ENCODE peak calls at places on chromosomes 6 and 20, in nine cellular contexts. One of them, this sample, is unnamed.

GRCh38 chr6:87925373-87926060 is 122.1 kb upstream of the SPACA1 start:
- DNase-seq in upper lobe of left lung: no peak
- DNase-seq in tibial artery: no peak
- DNase-seq in psoas muscle: no peak
- DNase-seq in fibroblast of the aortic adventitia: no peak
- DNase-seq in AG04450: no peak
- DNase-seq in BE2C: no peak
- DNase-seq in fibroblast of lung: no peak
- DNase-seq in lower lobe of right lung: no peak
- DNase-seq in this sample: no peak

GRCh38 chr20:32971703-32972161 is 32.5 kb downstream of the SUN5 start:
- DNase-seq in psoas muscle: no peak
- DNase-seq in lower lobe of right lung: no peak
- DNase-seq in upper lobe of left lung: no peak
- DNase-seq in BE2C: no peak
- DNase-seq in tibial artery: no peak
- DNase-seq in fibroblast of the aortic adventitia: no peak
- DNase-seq in AG04450: no peak
- DNase-seq in fibroblast of lung: no peak
- DNase-seq in this sample: no peak

GRCh38 chr6:36616888-36617521 is 22.8 kb downstream of the SRSF3 start:
- DNase-seq in psoas muscle: peak; percentile 90
- DNase-seq in fibroblast of the aortic adventitia: no peak
- DNase-seq in fibroblast of lung: no peak
- DNase-seq in BE2C: peak; percentile 86
- DNase-seq in AG04450: no peak
- DNase-seq in upper lobe of left lung: peak; percentile 78
- DNase-seq in tibial artery: peak; percentile 20
- DNase-seq in lower lobe of right lung: peak; percentile 71
- DNase-seq in this sample: peak; percentile 66

GRCh38 chr20:49310695-49311094 is 32.8 kb upstream of the ZNFX1 start:
- DNase-seq in upper lobe of left lung: no peak
- DNase-seq in BE2C: no peak
- DNase-seq in AG04450: no peak
- DNase-seq in fibroblast of lung: no peak
- DNase-seq in tibial artery: no peak
- DNase-seq in fibroblast of the aortic adventitia: no peak
- DNase-seq in psoas muscle: no peak
- DNase-seq in lower lobe of right lung: no peak
- DNase-seq in this sample: peak; percentile 63

GRCh38 chr20:50226093-50226974 is 35.7 kb downstream of the CEBPB start:
- DNase-seq in upper lobe of left lung: peak; percentile 81
- DNase-seq in AG04450: no peak
- DNase-seq in tibial artery: peak; percentile 78
- DNase-seq in fibroblast of lung: peak; percentile 65
- DNase-seq in fibroblast of the aortic adventitia: peak; percentile 65
- DNase-seq in BE2C: no peak
- DNase-seq in psoas muscle: no peak
- DNase-seq in lower lobe of right lung: peak; percentile 90
- DNase-seq in this sample: peak; percentile 64

GRCh38 chr6:31727034-31727716 is 1.9 kb downstream of the DDAH2 start:
- DNase-seq in fibroblast of lung: no peak
- DNase-seq in fibroblast of the aortic adventitia: no peak
- DNase-seq in psoas muscle: no peak
- DNase-seq in tibial artery: peak; percentile 41
- DNase-seq in BE2C: no peak
- DNase-seq in lower lobe of right lung: no peak
- DNase-seq in AG04450: no peak
- DNase-seq in upper lobe of left lung: peak; percentile 62
- DNase-seq in this sample: no peak

GRCh38 chr6:75098709-75099108 is 107.1 kb downstream of the COL12A1 start:
- DNase-seq in BE2C: peak; percentile 32
- DNase-seq in AG04450: peak; percentile 92
- DNase-seq in fibroblast of lung: peak; percentile 98
- DNase-seq in lower lobe of right lung: no peak
- DNase-seq in tibial artery: peak; percentile 79
- DNase-seq in psoas muscle: peak; percentile 68
- DNase-seq in fibroblast of the aortic adventitia: peak; percentile 98
- DNase-seq in upper lobe of left lung: no peak
- DNase-seq in this sample: peak; percentile 97

GRCh38 chr6:121480099-121480713 is 44.8 kb downstream of the GJA1 start:
- DNase-seq in AG04450: no peak
- DNase-seq in upper lobe of left lung: no peak
- DNase-seq in psoas muscle: no peak
- DNase-seq in tibial artery: no peak
- DNase-seq in fibroblast of lung: no peak
- DNase-seq in fibroblast of the aortic adventitia: no peak
- DNase-seq in lower lobe of right lung: no peak
- DNase-seq in BE2C: no peak
- DNase-seq in this sample: no peak

GRCh38 chr6:166258854-166259276 is 49.3 kb downstream of the PRR18 start:
- DNase-seq in psoas muscle: peak; percentile 65
- DNase-seq in lower lobe of right lung: peak; percentile 81
- DNase-seq in fibroblast of the aortic adventitia: no peak
- DNase-seq in fibroblast of lung: no peak
- DNase-seq in BE2C: no peak
- DNase-seq in upper lobe of left lung: peak; percentile 71
- DNase-seq in AG04450: no peak
- DNase-seq in tibial artery: peak; percentile 74
- DNase-seq in this sample: no peak

GRCh38 chr20:61692476-61692875 is 373.2 kb downstream of the TAF4 start:
- DNase-seq in psoas muscle: no peak
- DNase-seq in fibroblast of the aortic adventitia: no peak
- DNase-seq in BE2C: no peak
- DNase-seq in upper lobe of left lung: no peak
- DNase-seq in lower lobe of right lung: no peak
- DNase-seq in tibial artery: no peak
- DNase-seq in AG04450: no peak
- DNase-seq in fibroblast of lung: no peak
- DNase-seq in this sample: peak; percentile 36

GRCh38 chr20:35821807-35822242 is 50.0 kb downstream of the PHF20 start:
- DNase-seq in fibroblast of the aortic adventitia: peak; percentile 76
- DNase-seq in AG04450: no peak
- DNase-seq in tibial artery: no peak
- DNase-seq in fibroblast of lung: peak; percentile 52
- DNase-seq in psoas muscle: no peak
- DNase-seq in lower lobe of right lung: no peak
- DNase-seq in upper lobe of left lung: no peak
- DNase-seq in BE2C: no peak
- DNase-seq in this sample: peak; percentile 73

GRCh38 chr6:101879782-101880181 is 486.3 kb downstream of the GRIK2 start:
- DNase-seq in fibroblast of lung: no peak
- DNase-seq in BE2C: no peak
- DNase-seq in upper lobe of left lung: no peak
- DNase-seq in lower lobe of right lung: no peak
- DNase-seq in tibial artery: no peak
- DNase-seq in psoas muscle: no peak
- DNase-seq in fibroblast of the aortic adventitia: peak; percentile 2
- DNase-seq in AG04450: no peak
- DNase-seq in this sample: no peak

GRCh38 chr6:40626886-40627285 is 39.7 kb upstream of the LRFN2 start:
- DNase-seq in psoas muscle: no peak
- DNase-seq in lower lobe of right lung: no peak
- DNase-seq in tibial artery: no peak
- DNase-seq in BE2C: no peak
- DNase-seq in fibroblast of lung: no peak
- DNase-seq in fibroblast of the aortic adventitia: no peak
- DNase-seq in AG04450: no peak
- DNase-seq in upper lobe of left lung: no peak
- DNase-seq in this sample: no peak

GRCh38 chr6:151075527-151075926 is 164.2 kb upstream of the AKAP12 start:
- DNase-seq in fibroblast of lung: peak; percentile 90
- DNase-seq in psoas muscle: no peak
- DNase-seq in lower lobe of right lung: no peak
- DNase-seq in BE2C: no peak
- DNase-seq in AG04450: no peak
- DNase-seq in fibroblast of the aortic adventitia: peak; percentile 46
- DNase-seq in upper lobe of left lung: no peak
- DNase-seq in tibial artery: no peak
- DNase-seq in this sample: peak; percentile 38

GRCh38 chr6:11069760-11070159 is 23.9 kb upstream of the SMIM13 start:
- DNase-seq in upper lobe of left lung: no peak
- DNase-seq in fibroblast of the aortic adventitia: no peak
- DNase-seq in tibial artery: no peak
- DNase-seq in psoas muscle: no peak
- DNase-seq in lower lobe of right lung: no peak
- DNase-seq in fibroblast of lung: no peak
- DNase-seq in AG04450: no peak
- DNase-seq in BE2C: no peak
- DNase-seq in this sample: no peak

GRCh38 chr6:135144678-135145508 is 36.2 kb upstream of the MYB start:
- DNase-seq in psoas muscle: no peak
- DNase-seq in lower lobe of right lung: no peak
- DNase-seq in AG04450: no peak
- DNase-seq in fibroblast of lung: peak; percentile 37
- DNase-seq in tibial artery: no peak
- DNase-seq in fibroblast of the aortic adventitia: peak; percentile 53
- DNase-seq in upper lobe of left lung: no peak
- DNase-seq in BE2C: no peak
- DNase-seq in this sample: no peak

GRCh38 chr6:4125933-4126864 is 9.2 kb downstream of the ECI2 start:
- DNase-seq in fibroblast of the aortic adventitia: peak; percentile 90
- DNase-seq in lower lobe of right lung: no peak
- DNase-seq in upper lobe of left lung: no peak
- DNase-seq in tibial artery: no peak
- DNase-seq in fibroblast of lung: peak; percentile 91
- DNase-seq in BE2C: no peak
- DNase-seq in AG04450: peak; percentile 62
- DNase-seq in psoas muscle: no peak
- DNase-seq in this sample: peak; percentile 90
- TF ChIP-seq CTCF in fibroblast of the aortic adventitia: peak; percentile 62
- TF ChIP-seq CTCF in lower lobe of right lung: no peak
- TF ChIP-seq CTCF in upper lobe of left lung: no peak
- TF ChIP-seq CTCF in tibial artery: peak; percentile 36
- TF ChIP-seq CTCF in fibroblast of lung: peak; percentile 50
- TF ChIP-seq CTCF in BE2C: no peak
- TF ChIP-seq CTCF in AG04450: peak; percentile 58
- TF ChIP-seq CTCF in psoas muscle: peak; percentile 10
- TF ChIP-seq CTCF in this sample: peak; percentile 49

GRCh38 chr20:58651823-58652605 is 931 bp downstream of the STX16 start:
- DNase-seq in AG04450: no peak
- DNase-seq in psoas muscle: peak; percentile 62
- DNase-seq in fibroblast of the aortic adventitia: peak; percentile 69
- DNase-seq in fibroblast of lung: peak; percentile 80
- DNase-seq in tibial artery: peak; percentile 32
- DNase-seq in lower lobe of right lung: peak; percentile 79
- DNase-seq in BE2C: no peak
- DNase-seq in upper lobe of left lung: peak; percentile 75
- DNase-seq in this sample: peak; percentile 57
- H3K4me3 ChIP-seq in AG04450: peak overlapping the region; percentile 92
- H3K4me3 ChIP-seq in psoas muscle: peak overlapping the region; percentile 73
- H3K4me3 ChIP-seq in fibroblast of the aortic adventitia: peak overlapping the region; percentile 97
- H3K4me3 ChIP-seq in fibroblast of lung: peak overlapping the region; percentile 75
- H3K4me3 ChIP-seq in tibial artery: peak overlapping the region; percentile 72
- H3K4me3 ChIP-seq in lower lobe of right lung: peak overlapping the region; percentile 100
- H3K4me3 ChIP-seq in BE2C: peak overlapping the region; percentile 98
- H3K4me3 ChIP-seq in upper lobe of left lung: peak overlapping the region; percentile 95
- H3K4me3 ChIP-seq in this sample: peak overlapping the region; percentile 83

GRCh38 chr6:35419431-35419830 is 32.7 kb upstream of the FANCE start:
- DNase-seq in AG04450: peak; percentile 83
- DNase-seq in fibroblast of lung: peak; percentile 91
- DNase-seq in lower lobe of right lung: no peak
- DNase-seq in tibial artery: no peak
- DNase-seq in psoas muscle: no peak
- DNase-seq in BE2C: no peak
- DNase-seq in upper lobe of left lung: no peak
- DNase-seq in fibroblast of the aortic adventitia: peak; percentile 36
- DNase-seq in this sample: peak; percentile 75
- TF ChIP-seq CTCF in AG04450: peak; percentile 65
- TF ChIP-seq CTCF in fibroblast of lung: peak; percentile 64
- TF ChIP-seq CTCF in lower lobe of right lung: no peak
- TF ChIP-seq CTCF in tibial artery: no peak
- TF ChIP-seq CTCF in psoas muscle: no peak
- TF ChIP-seq CTCF in BE2C: peak; percentile 47
- TF ChIP-seq CTCF in upper lobe of left lung: no peak
- TF ChIP-seq CTCF in fibroblast of the aortic adventitia: peak; percentile 18
- TF ChIP-seq CTCF in this sample: peak; percentile 44

GRCh38 chr6:143842468-143842901 is 653 bp upstream of the LTV1 start:
- DNase-seq in fibroblast of lung: no peak
- DNase-seq in fibroblast of the aortic adventitia: no peak
- DNase-seq in psoas muscle: no peak
- DNase-seq in BE2C: no peak
- DNase-seq in lower lobe of right lung: no peak
- DNase-seq in AG04450: no peak
- DNase-seq in tibial artery: no peak
- DNase-seq in upper lobe of left lung: no peak
- DNase-seq in this sample: peak; percentile 11

GRCh38 chr6:143843689-143844405 is 709 bp downstream of the LTV1 start:
- DNase-seq in BE2C: no peak
- DNase-seq in fibroblast of the aortic adventitia: peak; percentile 11
- DNase-seq in lower lobe of right lung: no peak
- DNase-seq in upper lobe of left lung: no peak
- DNase-seq in AG04450: no peak
- DNase-seq in psoas muscle: no peak
- DNase-seq in tibial artery: no peak
- DNase-seq in fibroblast of lung: peak; percentile 8
- DNase-seq in this sample: no peak

GRCh38 chr6:143845033-143845432 is 1.9 kb downstream of the LTV1 start:
- DNase-seq in upper lobe of left lung: no peak
- DNase-seq in fibroblast of the aortic adventitia: no peak
- DNase-seq in psoas muscle: no peak
- DNase-seq in tibial artery: no peak
- DNase-seq in BE2C: no peak
- DNase-seq in AG04450: no peak
- DNase-seq in lower lobe of right lung: no peak
- DNase-seq in fibroblast of lung: no peak
- DNase-seq in this sample: no peak

GRCh38 chr6:143840595-143840994 is 2.5 kb upstream of the LTV1 start:
- DNase-seq in psoas muscle: no peak
- DNase-seq in tibial artery: no peak
- DNase-seq in BE2C: no peak
- DNase-seq in upper lobe of left lung: no peak
- DNase-seq in fibroblast of lung: no peak
- DNase-seq in lower lobe of right lung: no peak
- DNase-seq in fibroblast of the aortic adventitia: no peak
- DNase-seq in AG04450: no peak
- DNase-seq in this sample: no peak

GRCh38 chr6:143842902-143843688 is at the start of gene LTV1:
- DNase-seq in fibroblast of lung: peak; percentile 97
- DNase-seq in BE2C: peak; percentile 97
- DNase-seq in upper lobe of left lung: peak; percentile 97
- DNase-seq in AG04450: peak; percentile 90
- DNase-seq in lower lobe of right lung: peak; percentile 97
- DNase-seq in tibial artery: peak; percentile 95
- DNase-seq in fibroblast of the aortic adventitia: peak; percentile 96
- DNase-seq in psoas muscle: peak; percentile 98
- DNase-seq in this sample: peak; percentile 97
- H3K4me3 ChIP-seq in fibroblast of lung: peak within 1 kb of the TSS; percentile 70
- H3K4me3 ChIP-seq in BE2C: peak within 1 kb of the TSS; percentile 98
- H3K4me3 ChIP-seq in upper lobe of left lung: peak within 1 kb of the TSS; percentile 79
- H3K4me3 ChIP-seq in AG04450: peak within 1 kb of the TSS; percentile 93
- H3K4me3 ChIP-seq in lower lobe of right lung: peak within 1 kb of the TSS; percentile 81
- H3K4me3 ChIP-seq in tibial artery: peak within 1 kb of the TSS; percentile 89
- H3K4me3 ChIP-seq in fibroblast of the aortic adventitia: peak within 1 kb of the TSS; percentile 96
- H3K4me3 ChIP-seq in psoas muscle: peak within 1 kb of the TSS; percentile 85
- H3K4me3 ChIP-seq in this sample: peak within 1 kb of the TSS; percentile 86

GRCh38 chr6:99152345-99152643 is 197.2 kb downstream of the FAXC start:
- DNase-seq in BE2C: no peak
- DNase-seq in upper lobe of left lung: no peak
- DNase-seq in fibroblast of the aortic adventitia: no peak
- DNase-seq in AG04450: no peak
- DNase-seq in psoas muscle: no peak
- DNase-seq in fibroblast of lung: no peak
- DNase-seq in tibial artery: no peak
- DNase-seq in lower lobe of right lung: no peak
- DNase-seq in this sample: no peak
- TF ChIP-seq CTCF in BE2C: no peak
- TF ChIP-seq CTCF in upper lobe of left lung: no peak
- TF ChIP-seq CTCF in fibroblast of the aortic adventitia: no peak
- TF ChIP-seq CTCF in AG04450: no peak
- TF ChIP-seq CTCF in psoas muscle: no peak
- TF ChIP-seq CTCF in fibroblast of lung: no peak
- TF ChIP-seq CTCF in tibial artery: no peak
- TF ChIP-seq CTCF in lower lobe of right lung: no peak
- TF ChIP-seq CTCF in this sample: no peak